ENCODE peak calls at places on chromosomes 2 and 18, in four cellular contexts. M is IMR-90, Y is mesendoderm, P is H1. V is an unnamed sample.

GRCh38 chr2:127084611-127085031 is 22.3 kb downstream of the BIN1 start:
- DNase-seq in M (no peak), P (no peak), Y (no peak), V (no peak)

GRCh38 chr2:225270861-225271260 is 128.6 kb upstream of the NYAP2 start:
- DNase-seq in P (no peak), Y (peak; percentile 23), M (peak; percentile 53), V (no peak)

GRCh38 chr2:128465246-128466170 is 146.8 kb upstream of the HS6ST1 start:
- DNase-seq in M (no peak), Y (no peak), P (no peak), V (peak; percentile 11)

GRCh38 chr18:13452851-13453524 is 234.4 kb downstream of the LDLRAD4 start:
- DNase-seq in M (no peak), P (no peak), Y (peak; percentile 66), V (peak; percentile 38)

GRCh38 chr2:42207826-42208225 is 38.7 kb downstream of the EML4 start:
- DNase-seq in Y (no peak), P (no peak), M (no peak), V (no peak)

GRCh38 chr18:9140381-9140780 is 3.8 kb downstream of the ANKRD12 start:
- DNase-seq in M (no peak), Y (no peak), P (no peak), V (no peak)

GRCh38 chr2:235087812-235088607 is 136.2 kb downstream of the SH3BP4 start:
- DNase-seq in P (no peak), M (no peak), Y (no peak), V (no peak)

GRCh38 chr18:43531438-43531837 is 254.1 kb upstream of the SYT4 start:
- DNase-seq in Y (no peak), P (no peak), M (no peak), V (no peak)

GRCh38 chr2:21467910-21468309 is 344.1 kb downstream of the TDRD15 start:
- DNase-seq in M (peak; percentile 58), P (no peak), Y (peak; percentile 55), V (no peak)

GRCh38 chr2:65020943-65021528 is 31.8 kb downstream of the SLC1A4 start:
- DNase-seq in Y (no peak), P (no peak), M (no peak), V (no peak)

GRCh38 chr2:1602359-1603010 is 141.8 kb downstream of the PXDN start:
- DNase-seq in Y (no peak), M (no peak), P (no peak), V (no peak)

GRCh38 chr2:46535360-46535759 is 56.0 kb downstream of the TMEM247 start:
- DNase-seq in M (no peak), Y (no peak), P (no peak), V (no peak)

GRCh38 chr18:57715671-57716070 is 87.4 kb downstream of the ATP8B1 start:
- DNase-seq in M (no peak), Y (no peak), P (no peak), V (no peak)

GRCh38 chr2:223459328-223459939 is 142.7 kb downstream of the SCG2 start:
- DNase-seq in Y (peak; percentile 11), P (no peak), M (peak; percentile 44), V (no peak)

GRCh38 chr2:9288233-9288632 is 81.6 kb downstream of the ASAP2 start:
- DNase-seq in Y (no peak), P (no peak), M (peak; percentile 93), V (no peak)

GRCh38 chr18:61085036-61085435 is 248.2 kb upstream of the CDH20 start:
- DNase-seq in Y (no peak), P (no peak), M (no peak), V (no peak)

GRCh38 chr2:62140785-62141740 is 54.9 kb upstream of the B3GNT2 start:
- DNase-seq in P (no peak), M (no peak), Y (no peak), V (no peak)

GRCh38 chr2:96146151-96146880 is 1.1 kb upstream of the DUSP2 start:
- DNase-seq in M (peak; percentile 16), P (no peak), Y (peak; percentile 31), V (peak; percentile 29)

GRCh38 chr2:23673830-23674679 is 252.9 kb downstream of the ATAD2B start:
- DNase-seq in P (no peak), M (no peak), Y (peak; percentile 49), V (peak; percentile 48)

GRCh38 chr2:217835931-217836881 is 166.6 kb downstream of the TNS1 start:
- DNase-seq in P (no peak), M (peak; percentile 91), Y (peak; percentile 95), V (peak; percentile 50)

GRCh38 chr2:150878347-150878746 is 383.3 kb downstream of the RBM43 start:
- DNase-seq in Y (no peak), P (no peak), M (peak; percentile 52), V (no peak)

GRCh38 chr2:143399679-143400078 is 270.5 kb downstream of the ARHGAP15 start:
- DNase-seq in M (peak; percentile 20), P (no peak), Y (no peak), V (no peak)

GRCh38 chr2:9178110-9178904 is 28.3 kb upstream of the ASAP2 start:
- DNase-seq in Y (peak; percentile 94), M (no peak), P (no peak), V (no peak)

GRCh38 chr2:100978582-100979051 is 23.5 kb upstream of the RPL31 start:
- DNase-seq in M (peak; percentile 91), P (no peak), Y (no peak), V (no peak)

GRCh38 chr2:165697727-165698620 is 96.1 kb downstream of the GALNT3 start:
- DNase-seq in P (no peak), Y (no peak), M (no peak), V (peak; percentile 51)

GRCh38 chr2:207516206-207516605 is 13.6 kb upstream of the CREB1 start:
- DNase-seq in P (no peak), M (no peak), Y (no peak), V (no peak)

GRCh38 chr2:197904446-197904845 is 100.1 kb downstream of the PLCL1 start:
- DNase-seq in P (no peak), Y (no peak), M (no peak), V (no peak)

GRCh38 chr2:2573658-2574293 is 242.7 kb upstream of the MYT1L start:
- DNase-seq in M (no peak), P (no peak), Y (peak; percentile 55), V (no peak)

GRCh38 chr2:54419386-54419785 is 36.7 kb upstream of the SPTBN1 start:
- DNase-seq in Y (no peak), M (no peak), P (no peak), V (no peak)

GRCh38 chr2:215454519-215454918 is 18.7 kb upstream of the FN1 start:
- DNase-seq in Y (peak; percentile 40), P (no peak), M (no peak), V (no peak)

GRCh38 chr18:14979875-14980274 is 231.9 kb downstream of the ANKRD30B start:
- DNase-seq in P (no peak), Y (no peak), M (no peak), V (no peak)

GRCh38 chr18:37314534-37314933 is 251.1 kb downstream of the CELF4 start:
- DNase-seq in M (no peak), Y (no peak), P (no peak), V (peak; percentile 39)

GRCh38 chr18:63890950-63891304 is 3.4 kb downstream of the SERPINB2 start:
- DNase-seq in M (peak; percentile 18), Y (no peak), P (no peak), V (no peak)

GRCh38 chr18:37385846-37386435 is 179.7 kb downstream of the CELF4 start:
- DNase-seq in P (no peak), Y (no peak), M (peak; percentile 37), V (no peak)

GRCh38 chr2:151922845-151923666 is 94.8 kb upstream of the ARL5A start:
- DNase-seq in P (no peak), Y (no peak), M (no peak), V (no peak)

GRCh38 chr2:43169091-43169936 is 57.1 kb downstream of the ZFP36L2 start:
- DNase-seq in P (no peak), Y (no peak), M (no peak), V (peak; percentile 28)

GRCh38 chr2:73366060-73366459 is 19.6 kb upstream of the ALMS1 start:
- DNase-seq in M (no peak), P (no peak), Y (no peak), V (no peak)

GRCh38 chr2:73368781-73369180 is 16.9 kb upstream of the ALMS1 start:
- DNase-seq in Y (peak; percentile 67), P (no peak), M (no peak), V (no peak)

GRCh38 chr2:73374243-73374642 is 11.4 kb upstream of the ALMS1 start:
- DNase-seq in Y (no peak), M (no peak), P (no peak), V (no peak)

GRCh38 chr2:73373335-73373734 is 12.3 kb upstream of the ALMS1 start:
- DNase-seq in Y (no peak), M (no peak), P (no peak), V (no peak)

GRCh38 chr2:73370348-73370747 is 15.3 kb upstream of the ALMS1 start:
- DNase-seq in M (no peak), P (no peak), Y (no peak), V (no peak)
- H4K5ac ChIP-seq in M (no peak overlapping the region), P (no peak overlapping the region), Y (no peak overlapping the region), V (no peak overlapping the region)

GRCh38 chr2:216827073-216827725 is 32.7 kb downstream of the TNP1 start:
- DNase-seq in Y (peak; percentile 13), P (no peak), M (peak; percentile 28), V (no peak)
- H4K5ac ChIP-seq in Y (no peak overlapping the region), P (no peak overlapping the region), M (no peak overlapping the region), V (no peak overlapping the region)

GRCh38 chr2:105730170-105730569 is 14.5 kb upstream of the NCK2 start:
- DNase-seq in Y (no peak), M (no peak), P (no peak), V (no peak)
- H4K5ac ChIP-seq in Y (no peak overlapping the region), M (no peak overlapping the region), P (no peak overlapping the region), V (no peak overlapping the region)

DNA sequence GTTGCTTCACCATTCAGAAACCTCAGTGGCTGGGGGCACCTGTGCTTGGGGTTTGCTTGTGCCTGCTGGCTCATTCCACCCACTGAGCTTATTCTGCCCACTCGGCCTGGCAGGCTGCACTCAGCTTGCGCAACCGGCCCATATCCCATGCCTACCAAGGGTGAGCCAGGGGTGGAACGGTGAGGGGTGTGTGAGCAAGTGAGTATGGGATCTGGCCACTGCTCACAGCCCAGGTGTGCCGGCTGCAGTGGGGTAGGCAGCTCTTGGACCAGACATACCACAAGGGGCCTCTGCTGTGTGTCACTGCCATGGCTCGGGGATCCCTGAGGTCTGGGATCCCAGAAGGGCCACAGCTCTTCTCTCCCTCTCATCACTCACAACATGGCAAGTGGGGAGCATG is 1000.5 kb upstream of the CRIM1 start:
- DNase-seq in M (no peak), P (no peak), Y (no peak), V (no peak)
- H4K5ac ChIP-seq in M (no peak overlapping the region), P (no peak overlapping the region), Y (no peak overlapping the region), V (no peak overlapping the region)

V was measured in H9.